ENCODE peak calls at places on chromosomes 4 and X, in six cellular contexts. X is gastrocnemius medialis, S is esophagus muscularis mucosa, J is IMR-90, P is ovary, Q is heart left ventricle. E is an unnamed sample.

GRCh38 chr4:11783588-11783987 is 354.9 kb upstream of the HS3ST1 start:
- DNase-seq in X (no peak), S (no peak), J (no peak), P (no peak), Q (no peak), E (no peak)

GRCh38 chrX:1932231-1932630 is 317.4 kb downstream of the ASMT start:
- DNase-seq in X (no peak), S (no peak), J (no peak), P (no peak), Q (no peak), E (no peak)

GRCh38 chrX:85107407-85107806 is 103.7 kb downstream of the APOOL start:
- DNase-seq in X (no peak), S (no peak), J (no peak), P (no peak), Q (no peak), E (no peak)

GRCh38 chrX:109614951-109615350 is 10.0 kb downstream of the KCNE5 start:
- DNase-seq in X (no peak), S (no peak), J (no peak), P (no peak), Q (no peak), E (no peak)

GRCh38 chrX:12118134-12118533 is 20.1 kb upstream of the FRMPD4 start:
- DNase-seq in X (no peak), S (no peak), J (peak; percentile 35), P (no peak), Q (no peak), E (no peak)

GRCh38 chrX:106302304-106302703 is 134.2 kb downstream of the PWWP3B start:
- DNase-seq in X (no peak), S (no peak), J (no peak), P (no peak), Q (no peak), E (no peak)

GRCh38 chrX:68894513-68895338 is 65.9 kb downstream of the EFNB1 start:
- DNase-seq in X (peak; percentile 41), S (no peak), J (peak; percentile 18), P (peak; percentile 61), Q (peak; percentile 77), E (peak; percentile 85)

GRCh38 chr4:658031-658667 is 15.9 kb downstream of the ATP5ME start:
- DNase-seq in X (no peak), S (no peak), J (no peak), P (no peak), Q (peak; percentile 59), E (peak; percentile 66)

GRCh38 chr4:111362891-111363290 is 740.0 kb upstream of the PITX2 start:
- DNase-seq in X (no peak), S (no peak), J (peak; percentile 35), P (no peak), Q (no peak), E (no peak)

GRCh38 chr4:159374749-159375535 is 272.1 kb downstream of the RAPGEF2 start:
- DNase-seq in X (no peak), S (no peak), J (peak; percentile 67), P (no peak), Q (no peak), E (no peak)

GRCh38 chrX:110699109-110699508 is 96.5 kb downstream of the CHRDL1 start:
- DNase-seq in X (no peak), S (no peak), J (no peak), P (no peak), Q (no peak), E (no peak)

GRCh38 chr4:70670332-70671014 is 4.2 kb upstream of the JCHAIN start:
- DNase-seq in X (no peak), S (no peak), J (peak; percentile 75), P (no peak), Q (no peak), E (no peak)

GRCh38 chr4:41346306-41347061 is 89.8 kb downstream of the UCHL1 start:
- DNase-seq in X (no peak), S (no peak), J (no peak), P (no peak), Q (no peak), E (no peak)

GRCh38 chr4:102405706-102406510 is 60.6 kb upstream of the SLC39A8 start:
- DNase-seq in X (no peak), S (no peak), J (no peak), P (no peak), Q (no peak), E (no peak)

GRCh38 chrX:46803140-46803539 is 33.7 kb upstream of the RP2 start:
- DNase-seq in X (no peak), S (no peak), J (no peak), P (no peak), Q (no peak), E (no peak)

DNA sequence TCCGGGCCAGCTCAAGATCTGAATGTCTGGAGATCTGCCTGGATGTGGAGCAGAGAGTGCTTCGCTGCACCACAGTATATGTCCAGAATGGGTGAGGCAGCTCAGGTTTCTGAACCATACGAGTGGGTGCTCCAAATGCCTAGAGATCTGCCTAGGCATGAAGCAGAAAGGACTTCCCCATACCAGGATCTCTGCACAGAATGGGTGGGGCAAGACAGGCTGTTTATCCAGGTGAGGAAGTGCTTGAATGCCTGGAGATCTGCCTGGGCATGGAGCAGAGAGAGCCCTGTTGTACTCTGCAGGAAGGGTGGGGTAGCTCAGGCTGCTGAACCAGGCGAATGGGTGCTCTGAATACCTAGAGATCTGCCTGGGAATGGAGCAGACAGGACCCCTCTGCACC is 45.4 kb upstream of the MAGEC2 start:
- DNase-seq in X (no peak), S (no peak), J (no peak), P (no peak), Q (no peak), E (no peak)
- TF ChIP-seq POLR2A in X (no peak), S (no peak), J (no peak), P (no peak), Q (no peak), E (no peak)

GRCh38 chr4:138405439-138405838 is 163.3 kb upstream of the SLC7A11 start:
- DNase-seq in X (no peak), S (no peak), J (peak; percentile 7), P (no peak), Q (no peak), E (no peak)
- TF ChIP-seq POLR2A in X (no peak), S (no peak), J (no peak), P (no peak), Q (no peak), E (no peak)

DNA sequence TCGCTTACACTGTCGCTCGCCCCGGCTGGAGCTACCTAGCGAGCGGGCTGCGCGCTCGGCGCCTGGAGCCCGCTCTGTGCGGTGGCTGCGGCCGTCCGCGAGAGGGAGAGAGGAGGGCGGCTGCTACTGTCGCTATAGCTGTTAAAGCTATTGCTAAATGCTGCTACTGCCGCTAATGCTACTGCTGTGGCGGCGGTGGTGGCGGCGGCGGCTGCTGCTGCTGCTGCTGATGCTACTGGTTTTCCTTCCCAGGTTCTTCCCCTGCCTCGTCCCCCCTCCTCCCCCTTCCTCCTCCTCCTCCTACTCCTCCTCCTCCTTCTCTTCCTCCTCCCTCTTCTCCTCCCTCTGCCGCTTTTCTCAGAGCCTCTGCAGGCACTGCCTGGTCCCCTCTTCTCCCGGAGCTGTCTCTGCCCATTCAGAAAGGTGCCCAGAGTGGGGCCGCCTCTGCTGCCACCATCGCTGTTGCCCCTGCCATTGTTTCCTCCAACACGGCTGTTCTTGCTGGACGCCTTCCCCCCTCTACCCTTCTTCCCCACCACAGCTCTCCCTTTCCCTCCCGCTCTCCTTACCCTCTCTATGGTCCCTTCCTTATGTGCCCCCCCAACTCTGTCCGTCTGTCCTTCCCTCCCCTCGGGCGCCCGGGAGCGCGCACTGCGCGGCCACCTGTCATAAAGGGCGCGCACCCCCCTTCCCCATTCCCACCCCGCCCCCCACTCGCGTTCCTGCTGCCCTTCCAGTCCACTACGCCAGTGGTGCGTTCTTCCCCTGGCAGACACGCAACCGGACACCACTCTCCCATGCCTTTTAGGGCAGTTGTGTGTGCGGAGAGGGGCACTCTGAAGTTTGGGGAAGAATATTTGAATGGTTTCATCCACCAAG is at the start of gene NEXMIF:
- DNase-seq in X (no peak), S (no peak), J (no peak), P (no peak), Q (peak; percentile 37), E (peak; percentile 65)
- TF ChIP-seq POLR2A in X (no peak), S (no peak), J (no peak), P (no peak), Q (no peak), E (no peak)

GRCh38 chr4:118888666-118889312 is at the start of gene SYNPO2:
- DNase-seq in X (peak; percentile 48), S (peak; percentile 96), J (peak; percentile 87), P (peak; percentile 92), Q (peak; percentile 88), E (peak; percentile 97)
- TF ChIP-seq POLR2A in X (peak; percentile 10), S (peak; percentile 76), J (peak; percentile 52), P (peak; percentile 92), Q (peak; percentile 82), E (peak; percentile 89)